ENCODE peak calls at places on chromosomes 3 and 15, in five cellular contexts. J, A, Q, I and X are unnamed samples.
A peak's percentile ranks its signal among the peaks of the same experiment; 100 is the strongest.

GRCh38 chr15:64246364-64247189 is 83.8 kb upstream of the PPIB start:
- DNase-seq in J (peak; percentile 71), A (peak; percentile 41), Q (peak; percentile 46), I (no peak), X (no peak)

GRCh38 chr3:56291953-56292352 is 176.3 kb downstream of the ERC2 start:
- DNase-seq in J (no peak), A (no peak), Q (no peak), I (no peak), X (no peak)

GRCh38 chr3:171001957-171002694 is 24.4 kb downstream of the SLC2A2 start:
- DNase-seq in J (no peak), A (no peak), Q (peak; percentile 81), I (no peak), X (no peak)

GRCh38 chr3:117524890-117525289 is 815.3 kb downstream of the TUSC7 start:
- DNase-seq in J (no peak), A (no peak), Q (no peak), I (no peak), X (no peak)

GRCh38 chr3:25532763-25533162 is 104.7 kb downstream of the RARB start:
- DNase-seq in J (peak; percentile 66), A (no peak), Q (no peak), I (no peak), X (no peak)

GRCh38 chr3:126051741-126052140 is 32.2 kb downstream of the SLC41A3 start:
- DNase-seq in J (no peak), A (no peak), Q (no peak), I (no peak), X (no peak)

GRCh38 chr3:71064288-71064975 is 519.1 kb downstream of the FOXP1 start:
- DNase-seq in J (peak; percentile 76), A (no peak), Q (peak; percentile 61), I (peak; percentile 62), X (peak; percentile 53)

GRCh38 chr15:99502182-99502581 is 63.6 kb upstream of the MEF2A start:
- DNase-seq in J (peak; percentile 64), A (no peak), Q (no peak), I (no peak), X (no peak)

GRCh38 chr15:88300018-88300549 is 43.5 kb upstream of the NTRK3 start:
- DNase-seq in J (no peak), A (no peak), Q (no peak), I (no peak), X (no peak)

GRCh38 chr3:194337965-194338753 is 13.0 kb downstream of the CPN2 start:
- DNase-seq in J (no peak), A (no peak), Q (no peak), I (no peak), X (no peak)